ENCODE peak calls at places on chromosomes 12 and 14, in nine cellular contexts. N, I, A, F, W, R, J, U and B are unnamed samples.

GRCh38 chr12:91818236-91819131 is 327.2 kb downstream of the BTG1 start:
- DNase-seq in W (no peak), J (no peak), N (no peak), U (no peak), A (no peak), F (no peak), R (no peak), I (no peak), B (no peak)

GRCh38 chr14:59664741-59665140 is 88.1 kb upstream of the CCDC175 start:
- DNase-seq in U (no peak), R (no peak), A (no peak), N (no peak), W (no peak), J (no peak), I (no peak), F (no peak), B (no peak)

GRCh38 chr12:123101467-123102004 is 49.4 kb downstream of the PITPNM2 start:
- DNase-seq in N (no peak), U (no peak), J (no peak), W (no peak), R (peak; percentile 12), I (no peak), F (peak; percentile 26), A (no peak), B (no peak)

GRCh38 chr12:13982010-13982409 is 608 bp upstream of the GRIN2B start:
- DNase-seq in R (no peak), N (peak; percentile 81), W (no peak), A (no peak), F (peak; percentile 88), J (no peak), U (no peak), I (no peak), B (peak; percentile 76)

GRCh38 chr12:47725893-47726292 is 603 bp upstream of the ENDOU start:
- DNase-seq in I (peak; percentile 67), R (no peak), F (no peak), A (no peak), N (no peak), U (no peak), W (peak; percentile 83), J (peak; percentile 8), B (no peak)

GRCh38 chr12:27618836-27619235 is 77.4 kb upstream of the REP15 start:
- DNase-seq in I (no peak), N (no peak), J (no peak), R (no peak), A (no peak), W (no peak), U (no peak), F (no peak), B (no peak)

GRCh38 chr12:272942-273906 is 10.6 kb upstream of the SLC6A13 start:
- DNase-seq in I (no peak), A (no peak), R (no peak), F (no peak), U (no peak), N (no peak), W (no peak), J (no peak), B (no peak)

GRCh38 chr12:31363416-31363809 is 37.5 kb upstream of the SINHCAF start:
- DNase-seq in J (no peak), I (peak; percentile 8), W (no peak), A (no peak), U (no peak), N (no peak), F (no peak), R (no peak), B (no peak)

GRCh38 chr14:61766136-61766535 is 3.9 kb downstream of the SNAPC1 start:
- DNase-seq in U (no peak), F (no peak), A (no peak), N (no peak), I (no peak), W (no peak), R (no peak), J (no peak), B (no peak)

GRCh38 chr14:90396342-90397339 is at the start of gene CALM1:
- DNase-seq in R (peak; percentile 98), I (peak; percentile 93), A (peak; percentile 87), W (peak; percentile 93), J (peak; percentile 97), F (peak; percentile 94), N (peak; percentile 96), U (peak; percentile 96), B (peak; percentile 96)

DNA sequence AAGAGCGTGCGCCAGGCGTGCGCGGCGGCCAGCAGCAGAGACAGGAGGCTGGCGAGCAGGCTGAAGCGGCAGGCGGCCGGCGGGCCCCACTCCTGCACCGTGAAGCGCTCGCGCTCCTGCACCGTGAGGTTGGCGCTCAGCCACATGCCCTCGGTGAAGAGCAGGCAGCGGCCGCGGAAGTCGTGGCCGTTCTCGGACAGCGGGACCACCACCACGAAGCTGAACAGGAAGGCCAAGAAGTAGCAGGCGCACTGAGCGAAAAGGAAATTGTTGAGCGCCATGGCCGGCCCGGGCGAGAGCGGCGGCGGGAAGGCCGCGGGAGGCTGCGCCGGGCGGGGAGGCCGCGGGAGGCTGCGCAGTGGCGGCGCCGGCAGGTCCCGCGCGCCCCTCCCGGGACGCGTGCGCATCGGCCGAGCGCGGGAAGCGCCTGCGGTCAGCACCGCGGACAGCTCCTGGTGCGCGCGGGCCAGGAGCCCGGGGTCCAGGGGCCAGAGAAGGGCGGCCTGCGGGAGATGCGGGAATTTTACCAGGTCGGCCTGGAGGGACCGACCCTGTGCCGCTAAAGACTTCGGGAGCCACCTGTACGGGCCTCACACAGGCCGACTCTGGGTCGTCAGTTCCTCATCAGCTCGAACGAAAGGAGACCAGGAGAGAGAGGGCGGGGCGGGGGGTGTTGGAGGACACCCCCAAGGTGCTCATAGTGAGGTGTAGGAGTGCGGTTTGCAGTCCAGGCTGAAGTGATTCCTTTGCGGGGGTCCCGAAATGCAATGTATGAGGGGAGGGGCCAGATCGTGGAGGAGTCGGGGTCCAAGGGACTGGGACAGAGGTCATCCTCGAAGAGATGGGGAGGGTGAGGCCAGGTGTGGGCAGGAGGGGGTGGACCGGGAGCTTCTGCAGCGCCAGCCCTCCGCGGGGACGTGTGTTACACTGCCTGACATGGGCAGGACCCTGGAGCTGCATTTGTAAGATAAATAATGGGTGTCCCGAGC is at the start of gene TMEM179:
- DNase-seq in W (peak; percentile 10), U (no peak), N (no peak), F (peak; percentile 86), I (peak; percentile 41), J (peak; percentile 72), R (peak; percentile 56), A (peak; percentile 44), B (peak; percentile 75)
- TF ChIP-seq CTCF in W (no peak), U (no peak), N (no peak), F (no peak), I (no peak), J (no peak), R (no peak), A (no peak), B (no peak)

GRCh38 chr12:130192667-130193345 is 30.5 kb downstream of the FZD10 start:
- DNase-seq in J (no peak), N (peak; percentile 12), R (no peak), F (no peak), A (no peak), U (peak; percentile 14), W (no peak), I (no peak), B (no peak)
- TF ChIP-seq CTCF in J (no peak), N (no peak), R (no peak), F (peak; percentile 64), A (no peak), U (no peak), W (no peak), I (no peak), B (no peak)

DNA sequence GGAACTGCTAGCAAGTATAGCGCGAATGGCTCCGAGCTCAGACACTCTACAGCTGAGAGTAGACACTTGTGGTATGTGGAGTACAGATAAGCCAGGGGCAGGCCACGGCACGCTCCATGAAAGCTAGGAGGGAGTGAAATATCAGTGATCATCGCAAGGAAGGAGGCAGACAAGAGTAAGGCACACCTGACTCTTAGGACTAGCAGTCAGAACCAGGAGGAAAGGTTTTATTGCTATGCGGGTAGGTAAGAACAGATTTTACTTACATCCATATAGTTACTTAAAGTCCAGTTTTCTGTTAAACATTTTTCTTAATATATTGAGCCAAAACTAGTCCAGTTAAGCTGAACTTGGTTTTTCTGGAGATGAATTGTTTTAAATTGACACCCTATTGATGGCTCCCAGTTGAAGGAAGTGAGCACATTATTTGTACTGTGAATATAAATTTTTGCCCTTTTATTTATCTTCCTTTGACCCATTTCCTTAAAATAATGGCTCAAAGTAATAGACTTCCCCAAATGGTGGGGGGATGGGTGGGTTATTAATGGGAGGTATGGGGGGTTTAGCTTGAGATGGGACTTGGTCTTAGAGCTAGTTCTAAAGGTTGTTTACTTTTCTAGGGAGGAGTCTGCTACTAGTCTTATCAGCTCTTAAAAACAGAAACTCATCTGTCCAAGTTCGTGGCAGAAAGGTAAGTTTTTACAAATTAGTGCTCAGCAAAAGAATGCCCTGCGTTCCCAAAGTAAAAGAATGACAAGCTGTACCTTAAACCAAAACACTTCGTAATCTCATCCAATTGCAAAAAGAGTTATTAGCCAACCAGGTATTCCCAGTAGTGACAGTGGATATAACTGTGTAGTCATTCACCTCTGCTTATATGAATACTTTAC is 5.8 kb downstream of the HNRNPA1 start:
- DNase-seq in U (no peak), N (no peak), I (no peak), J (no peak), A (no peak), R (no peak), W (no peak), F (peak; percentile 15), B (no peak)
- TF ChIP-seq CTCF in U (no peak), N (no peak), I (no peak), J (no peak), A (no peak), R (no peak), W (no peak), F (no peak), B (no peak)

GRCh38 chr14:52268191-52269061 is 928 bp downstream of the PTGDR start:
- DNase-seq in N (no peak), W (peak; percentile 61), R (peak; percentile 63), J (peak; percentile 53), F (peak; percentile 61), I (no peak), A (no peak), U (no peak), B (peak; percentile 32)

GRCh38 chr14:52271538-52271937 is 4.0 kb downstream of the PTGDR start:
- DNase-seq in R (no peak), W (no peak), A (no peak), I (no peak), U (no peak), J (no peak), N (no peak), F (no peak), B (no peak)

GRCh38 chr14:52269100-52269499 is 1.6 kb downstream of the PTGDR start:
- DNase-seq in J (no peak), W (no peak), A (no peak), U (no peak), I (no peak), F (no peak), N (no peak), R (peak; percentile 58), B (no peak)

GRCh38 chr14:52275372-52275771 is 7.9 kb downstream of the PTGDR start:
- DNase-seq in F (no peak), I (no peak), R (no peak), J (no peak), U (no peak), N (no peak), A (no peak), W (no peak), B (no peak)

DNA sequence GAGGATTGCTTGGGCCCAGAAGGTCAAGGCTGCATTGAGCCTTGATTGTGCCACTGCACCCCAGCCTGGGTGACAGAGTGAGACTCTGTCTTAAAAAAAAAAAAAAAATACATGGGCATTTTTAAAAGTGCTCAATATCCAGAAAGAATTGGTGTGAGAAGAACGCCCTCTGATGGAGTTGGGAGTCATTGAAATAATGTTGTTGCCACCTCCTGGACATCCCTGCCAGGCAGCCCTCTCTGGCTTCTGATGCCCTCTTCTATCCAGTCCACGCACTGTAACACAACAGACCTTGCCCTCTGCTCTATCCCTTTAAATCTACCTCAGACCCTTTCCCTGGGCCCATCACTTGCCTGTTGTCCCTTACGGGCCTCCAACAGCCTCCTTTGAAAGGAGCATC is 4.9 kb downstream of the PTGDR start:
- DNase-seq in W (peak; percentile 73), A (no peak), I (peak; percentile 45), N (peak; percentile 33), U (no peak), R (no peak), F (peak; percentile 70), J (no peak), B (peak; percentile 53)
- TF ChIP-seq CTCF in W (peak; percentile 54), A (no peak), I (peak; percentile 33), N (peak; percentile 35), U (no peak), R (peak; percentile 21), F (peak; percentile 69), J (no peak), B (no peak)